ENCODE peak calls at places on chromosome 1, in four cellular contexts. A is HCT116, I is K562, B is HepG2. J is an unnamed sample.

GRCh38 chr1:200479816-200480215 is 70.0 kb upstream of the ZNF281 start:
- DNase-seq in A (no peak), I (no peak), B (no peak), J (no peak)

GRCh38 chr1:6864166-6864565 is 78.9 kb downstream of the CAMTA1 start:
- DNase-seq in A (no peak), I (no peak), B (no peak), J (no peak)

GRCh38 chr1:192805832-192806323 is 3.0 kb upstream of the RGS2 start:
- DNase-seq in A (peak; percentile 82), I (peak; percentile 50), B (peak; percentile 68), J (peak; percentile 81)

GRCh38 chr1:175471039-175471800 is 272.2 kb downstream of the TNR start:
- DNase-seq in A (no peak), I (no peak), B (no peak), J (peak; percentile 28)

GRCh38 chr1:2328676-2329455 is 62.5 kb downstream of the MORN1 start:
- DNase-seq in A (no peak), I (no peak), B (no peak), J (no peak)

GRCh38 chr1:165481820-165482532 is 37.0 kb upstream of the RXRG start:
- DNase-seq in A (peak; percentile 28), I (no peak), B (no peak), J (no peak)

GRCh38 chr1:151362308-151363155 is 10.0 kb downstream of the SELENBP1 start:
- DNase-seq in A (no peak), I (no peak), B (no peak), J (no peak)

GRCh38 chr1:228072658-228073043 is 9.9 kb upstream of the ARF1 start:
- DNase-seq in A (no peak), I (no peak), B (no peak), J (no peak)

GRCh38 chr1:831522-831921 is 92.2 kb upstream of the SAMD11 start:
- DNase-seq in A (no peak), I (no peak), B (no peak), J (no peak)

GRCh38 chr1:3902111-3902511 is 2.0 kb upstream of the C1orf174 start:
- DNase-seq in A (no peak), I (no peak), B (no peak), J (no peak)

GRCh38 chr1:63679076-63679475 is 85.9 kb downstream of the PGM1 start:
- DNase-seq in A (no peak), I (no peak), B (no peak), J (no peak)

GRCh38 chr1:27153549-27153886 is 1.4 kb downstream of the SLC9A1 start:
- DNase-seq in A (no peak), I (peak; percentile 7), B (no peak), J (no peak)

GRCh38 chr1:47782414-47783165 is 214.6 kb downstream of the TRABD2B start:
- DNase-seq in A (no peak), I (no peak), B (no peak), J (no peak)

GRCh38 chr1:243745361-243745760 is 104.7 kb downstream of the AKT3 start:
- DNase-seq in A (no peak), I (no peak), B (no peak), J (no peak)

GRCh38 chr1:232422901-232423300 is 207.0 kb downstream of the SIPA1L2 start:
- DNase-seq in A (no peak), I (no peak), B (no peak), J (no peak)

GRCh38 chr1:85705940-85706339 is 2.3 kb downstream of the ZNHIT6 start:
- DNase-seq in A (no peak), I (no peak), B (no peak), J (no peak)

GRCh38 chr1:170732262-170732595 is 68.3 kb downstream of the PRRX1 start:
- DNase-seq in A (no peak), I (no peak), B (no peak), J (no peak)

GRCh38 chr1:111441573-111442192 is 7.4 kb downstream of the WDR77 start:
- DNase-seq in A (no peak), I (peak; percentile 47), B (peak; percentile 46), J (no peak)

GRCh38 chr1:163443863-163444262 is 122.1 kb downstream of the NUF2 start:
- DNase-seq in A (no peak), I (no peak), B (no peak), J (no peak)

GRCh38 chr1:89489037-89489729 is 35.4 kb upstream of the LRRC8B start:
- DNase-seq in A (no peak), I (no peak), B (no peak), J (no peak)

GRCh38 chr1:31723828-31724359 is 20.1 kb upstream of the COL16A1 start:
- DNase-seq in A (no peak), I (peak; percentile 91), B (peak; percentile 57), J (no peak)

GRCh38 chr1:20472860-20473711 is 12.9 kb downstream of the CAMK2N1 start:
- DNase-seq in A (no peak), I (peak; percentile 89), B (no peak), J (no peak)

GRCh38 chr1:67572594-67573221 is 112.3 kb upstream of the GADD45A start:
- DNase-seq in A (no peak), I (no peak), B (no peak), J (no peak)

GRCh38 chr1:162223488-162223887 is 153.2 kb downstream of the SPATA46 start:
- DNase-seq in A (no peak), I (no peak), B (no peak), J (no peak)

GRCh38 chr1:162222735-162223134 is 153.2 kb downstream of the NOS1AP start:
- DNase-seq in A (no peak), I (no peak), B (no peak), J (no peak)

GRCh38 chr1:162222019-162222418 is 152.5 kb downstream of the NOS1AP start:
- DNase-seq in A (no peak), I (no peak), B (no peak), J (no peak)

GRCh38 chr1:162220009-162220539 is 150.6 kb downstream of the NOS1AP start:
- DNase-seq in A (no peak), I (no peak), B (no peak), J (no peak)

DNA sequence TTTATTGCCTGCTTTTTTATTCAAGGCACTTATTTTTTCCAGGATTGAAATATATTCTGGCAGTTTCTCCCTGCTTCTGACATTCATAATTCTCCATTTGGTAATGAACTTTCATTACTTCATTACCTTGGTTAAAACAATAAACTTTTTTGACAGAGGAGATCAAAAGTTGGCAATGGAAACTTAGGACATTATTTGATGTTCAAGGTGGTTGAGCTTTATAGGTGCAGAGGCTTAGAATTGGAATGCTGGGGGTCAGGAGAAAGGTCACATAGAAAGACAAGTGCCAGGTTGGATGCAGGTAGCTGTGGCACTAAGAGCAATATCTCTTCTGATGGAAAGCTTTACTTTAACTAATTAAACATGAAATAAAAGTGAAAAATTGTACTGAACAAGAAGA is 152.4 kb downstream of the SPATA46 start:
- DNase-seq in A (no peak), I (no peak), B (no peak), J (no peak)
- TF ChIP-seq TCF7L2 in A (no peak), I (no peak), B (no peak), J (peak; percentile 94)

GRCh38 chr1:36497207-36497606 is 14.5 kb upstream of the CSF3R start:
- DNase-seq in A (no peak), I (no peak), B (no peak), J (no peak)

GRCh38 chr1:36487906-36488305 is 5.2 kb upstream of the CSF3R start:
- DNase-seq in A (no peak), I (no peak), B (no peak), J (no peak)

GRCh38 chr1:36494971-36495370 is 12.3 kb upstream of the CSF3R start:
- DNase-seq in A (no peak), I (no peak), B (no peak), J (no peak)

GRCh38 chr1:36493524-36493923 is 10.8 kb upstream of the CSF3R start:
- DNase-seq in A (no peak), I (no peak), B (no peak), J (no peak)

GRCh38 chr1:36492491-36492890 is 9.8 kb upstream of the CSF3R start:
- DNase-seq in A (no peak), I (peak; percentile 58), B (no peak), J (no peak)
- TF ChIP-seq TCF7L2 in A (no peak), I (no peak), B (no peak), J (no peak)

GRCh38 chr1:225745231-225745630 is 32.4 kb upstream of the SRP9 start:
- DNase-seq in A (no peak), I (no peak), B (no peak), J (no peak)

GRCh38 chr1:225748479-225748878 is 29.1 kb upstream of the SRP9 start:
- DNase-seq in A (no peak), I (no peak), B (no peak), J (no peak)

GRCh38 chr1:225747566-225747965 is 30.1 kb upstream of the SRP9 start:
- DNase-seq in A (no peak), I (no peak), B (no peak), J (no peak)

GRCh38 chr1:225744745-225745144 is 32.9 kb upstream of the SRP9 start:
- DNase-seq in A (no peak), I (no peak), B (no peak), J (no peak)

DNA sequence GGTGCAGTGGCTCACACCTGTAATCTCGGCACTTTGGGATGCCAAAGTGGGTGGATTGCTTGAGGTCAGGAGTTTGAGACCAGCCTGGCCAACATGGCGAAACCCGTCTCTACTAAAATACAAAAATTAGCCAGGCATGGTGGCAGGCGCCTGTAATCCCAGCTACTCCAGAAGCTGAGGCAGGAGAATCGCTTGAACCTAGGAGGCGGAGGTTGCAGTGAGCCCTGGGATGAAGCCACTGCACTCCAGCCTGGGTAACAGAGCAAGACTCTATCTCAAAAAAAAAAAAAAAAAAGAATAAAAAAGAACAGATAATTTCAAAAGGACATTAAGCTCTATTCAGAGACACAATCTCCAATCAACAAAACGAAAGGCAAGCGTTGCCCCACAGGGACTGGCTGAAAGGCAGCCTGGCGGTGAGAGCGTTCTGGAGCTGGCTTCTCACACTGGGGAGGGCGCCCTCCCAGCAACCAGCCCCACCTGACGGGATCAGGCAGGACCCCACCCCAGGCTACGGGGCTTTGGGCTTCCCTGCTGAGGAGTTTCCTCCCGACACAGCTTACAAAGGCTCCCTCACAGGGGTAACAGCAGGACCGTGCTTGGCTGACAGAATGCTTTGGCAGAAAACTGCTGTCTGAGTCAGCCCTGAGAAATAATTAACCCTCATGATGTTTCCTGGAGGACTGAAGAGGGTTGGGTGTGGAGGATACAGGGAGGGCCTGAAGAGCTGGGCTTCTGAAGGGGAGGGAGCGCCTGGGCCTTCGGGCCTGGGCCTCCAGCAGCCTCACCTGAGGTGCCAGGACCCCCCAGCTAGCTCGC is 31.1 kb upstream of the SRP9 start:
- DNase-seq in A (peak; percentile 51), I (no peak), B (peak; percentile 85), J (peak; percentile 38)
- TF ChIP-seq TCF7L2 in A (no peak), I (no peak), B (no peak), J (no peak)

GRCh38 chr1:51612349-51612982 is 4.4 kb upstream of the OSBPL9 start:
- DNase-seq in A (no peak), I (no peak), B (no peak), J (no peak)

GRCh38 chr1:51605961-51606723 is 10.8 kb upstream of the OSBPL9 start:
- DNase-seq in A (no peak), I (no peak), B (no peak), J (no peak)

GRCh38 chr1:51607676-51608075 is 9.2 kb upstream of the OSBPL9 start:
- DNase-seq in A (no peak), I (no peak), B (no peak), J (no peak)

GRCh38 chr1:51615780-51616291 is 1.1 kb upstream of the OSBPL9 start:
- DNase-seq in A (no peak), I (no peak), B (no peak), J (no peak)

DNA sequence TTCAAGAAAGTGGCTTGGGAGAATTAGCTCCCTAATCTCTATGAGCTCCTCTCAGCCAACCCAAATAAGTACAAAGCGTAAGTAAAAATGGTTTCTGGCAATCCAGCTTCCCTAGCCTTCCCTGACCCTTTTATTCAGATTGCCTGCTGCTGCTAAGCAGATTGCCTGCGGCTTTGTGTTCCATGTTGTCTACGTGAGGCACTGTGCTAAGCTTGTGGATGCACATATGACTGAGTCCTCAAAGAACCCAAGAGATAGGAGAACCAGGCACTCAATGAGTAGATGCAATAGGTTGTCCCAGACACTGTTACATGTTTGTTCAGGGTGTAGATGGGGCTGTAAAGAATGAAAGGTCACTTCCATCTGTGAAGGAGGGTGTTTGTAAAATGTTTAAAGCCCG is 6.3 kb upstream of the OSBPL9 start:
- DNase-seq in A (no peak), I (no peak), B (no peak), J (no peak)
- TF ChIP-seq TCF7L2 in A (no peak), I (no peak), B (no peak), J (no peak)